ENCODE peak calls at places on chromosomes 7 and 10, in seven cellular contexts. A is endothelial cell of umbilical vein, S is breast epithelium, F is transverse colon, U is body of pancreas, P is A549, C is tibial nerve. I is an unnamed sample.

GRCh38 chr10:6115411-6115800 is 26.6 kb downstream of the RBM17 start:
- DNase-seq in A (no peak), S (no peak), F (no peak), U (no peak), P (no peak), C (no peak), I (no peak)

GRCh38 chr7:70417061-70417655 is 714.8 kb upstream of the GALNT17 start:
- DNase-seq in A (no peak), S (no peak), F (no peak), U (no peak), P (no peak), C (no peak), I (no peak)

GRCh38 chr7:55155351-55156117 is 136.7 kb downstream of the EGFR start:
- DNase-seq in A (no peak), S (no peak), F (no peak), U (no peak), P (no peak), C (no peak), I (no peak)

GRCh38 chr7:121187676-121188075 is 141.1 kb upstream of the WNT16 start:
- DNase-seq in A (no peak), S (no peak), F (no peak), U (no peak), P (no peak), C (no peak), I (no peak)

GRCh38 chr10:95697429-95697828 is 3.7 kb upstream of the TCTN3 start:
- DNase-seq in A (no peak), S (no peak), F (no peak), U (no peak), P (no peak), C (peak), I (no peak)

GRCh38 chr7:64885520-64886240 is 17.4 kb upstream of the ZNF273 start:
- DNase-seq in A (no peak), S (no peak), F (no peak), U (no peak), P (no peak), C (no peak), I (no peak)

GRCh38 chr7:116571037-116571436 is 46.2 kb downstream of the CAV1 start:
- DNase-seq in A (peak), S (no peak), F (no peak), U (no peak), P (no peak), C (no peak), I (no peak)

GRCh38 chr7:22481726-22482125 is 18.3 kb downstream of the STEAP1B start:
- DNase-seq in A (peak), S (no peak), F (no peak), U (no peak), P (no peak), C (no peak), I (no peak)

GRCh38 chr7:135160858-135161653 is 9.5 kb downstream of the CYREN start:
- DNase-seq in A (peak), S (no peak), F (no peak), U (no peak), P (no peak), C (no peak), I (no peak)

GRCh38 chr10:88254091-88254490 is 329.0 kb downstream of the RNLS start:
- DNase-seq in A (peak), S (no peak), F (no peak), U (no peak), P (peak), C (no peak), I (peak)

GRCh38 chr10:42899036-42899435 is 116.4 kb downstream of the BMS1 start:
- DNase-seq in A (no peak), S (no peak), F (no peak), U (no peak), P (no peak), C (no peak), I (no peak)

GRCh38 chr7:91718071-91718470 is 162.4 kb downstream of the MTERF1 start:
- DNase-seq in A (no peak), S (no peak), F (no peak), U (no peak), P (no peak), C (no peak), I (no peak)

GRCh38 chr7:44157116-44158059 is 16.3 kb upstream of the MYL7 start:
- DNase-seq in A (no peak), S (no peak), F (no peak), U (no peak), P (no peak), C (no peak), I (no peak)

GRCh38 chr10:44576715-44577191 is 191.9 kb upstream of the CXCL12 start:
- DNase-seq in A (no peak), S (no peak), F (no peak), U (no peak), P (no peak), C (no peak), I (no peak)

GRCh38 chr7:157002819-157003421 is 7.5 kb downstream of the MNX1 start:
- DNase-seq in A (no peak), S (no peak), F (no peak), U (no peak), P (no peak), C (no peak), I (no peak)

GRCh38 chr7:20329389-20330175 is 1.1 kb upstream of the ITGB8 start:
- DNase-seq in A (peak), S (peak), F (peak), U (peak), P (peak), C (peak), I (peak)

GRCh38 chr10:119896061-119896655 is 3.6 kb downstream of the SEC23IP start:
- DNase-seq in A (no peak), S (no peak), F (no peak), U (peak), P (no peak), C (peak), I (no peak)

GRCh38 chr10:119897366-119897765 is 4.8 kb downstream of the SEC23IP start:
- DNase-seq in A (no peak), S (no peak), F (no peak), U (no peak), P (no peak), C (no peak), I (no peak)

GRCh38 chr10:119893845-119894427 is 1.4 kb downstream of the SEC23IP start:
- DNase-seq in A (no peak), S (no peak), F (no peak), U (no peak), P (no peak), C (no peak), I (no peak)

GRCh38 chr10:119896937-119897336 is 4.4 kb downstream of the SEC23IP start:
- DNase-seq in A (no peak), S (no peak), F (peak), U (peak), P (no peak), C (peak), I (no peak)

DNA sequence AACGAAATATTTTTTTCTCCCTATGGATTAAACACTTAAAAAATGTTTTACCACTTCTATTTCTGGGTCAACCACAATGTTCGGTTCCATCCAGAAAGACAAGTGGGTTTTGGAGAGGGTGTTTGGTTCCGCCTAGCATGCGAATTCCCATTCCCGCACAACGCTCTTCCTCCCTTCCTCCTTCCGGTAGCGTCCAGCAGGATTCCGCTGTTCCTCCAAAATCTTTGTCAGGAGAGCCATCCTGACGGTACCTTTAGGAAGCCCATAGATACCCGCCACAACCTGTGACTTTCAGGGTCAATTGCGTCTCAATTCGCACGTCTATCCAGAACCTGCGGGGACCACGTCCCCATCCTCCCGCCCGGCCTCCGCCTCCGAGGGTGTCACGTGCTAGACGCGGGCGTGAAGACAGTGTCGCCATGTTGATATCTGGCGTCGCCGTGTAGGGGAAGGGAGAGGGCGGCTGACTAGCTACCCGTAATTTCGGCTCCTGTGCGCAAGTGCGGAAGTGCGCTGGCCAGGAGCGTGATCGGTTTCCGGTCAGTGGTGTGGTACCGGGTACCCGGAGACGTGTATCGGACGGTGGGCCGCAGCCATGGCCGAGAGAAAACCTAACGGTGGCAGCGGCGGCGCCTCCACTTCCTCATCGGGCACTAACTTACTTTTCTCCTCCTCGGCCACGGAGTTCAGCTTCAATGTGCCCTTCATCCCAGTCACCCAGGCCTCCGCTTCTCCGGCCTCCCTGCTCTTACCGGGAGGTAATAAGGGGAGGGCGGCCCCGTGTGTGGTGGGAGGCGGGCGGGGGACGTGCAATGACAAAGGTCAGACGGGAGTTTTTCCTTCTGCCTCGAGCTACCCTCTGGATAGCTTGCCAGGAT is at the start of gene SEC23IP:
- DNase-seq in A (peak), S (peak), F (peak), U (peak), P (peak), C (peak), I (peak)
- TF ChIP-seq POLR2A in A (peak), S (peak), F (peak), U (peak), P (peak), C (peak), I (peak)

GRCh38 chr7:106276513-106276912 is 8.3 kb downstream of the NAMPT start:
- DNase-seq in A (no peak), S (no peak), F (no peak), U (no peak), P (no peak), C (no peak), I (no peak)
- TF ChIP-seq POLR2A in A (no peak), S (no peak), F (no peak), U (no peak), P (no peak), C (no peak), I (no peak)

DNA sequence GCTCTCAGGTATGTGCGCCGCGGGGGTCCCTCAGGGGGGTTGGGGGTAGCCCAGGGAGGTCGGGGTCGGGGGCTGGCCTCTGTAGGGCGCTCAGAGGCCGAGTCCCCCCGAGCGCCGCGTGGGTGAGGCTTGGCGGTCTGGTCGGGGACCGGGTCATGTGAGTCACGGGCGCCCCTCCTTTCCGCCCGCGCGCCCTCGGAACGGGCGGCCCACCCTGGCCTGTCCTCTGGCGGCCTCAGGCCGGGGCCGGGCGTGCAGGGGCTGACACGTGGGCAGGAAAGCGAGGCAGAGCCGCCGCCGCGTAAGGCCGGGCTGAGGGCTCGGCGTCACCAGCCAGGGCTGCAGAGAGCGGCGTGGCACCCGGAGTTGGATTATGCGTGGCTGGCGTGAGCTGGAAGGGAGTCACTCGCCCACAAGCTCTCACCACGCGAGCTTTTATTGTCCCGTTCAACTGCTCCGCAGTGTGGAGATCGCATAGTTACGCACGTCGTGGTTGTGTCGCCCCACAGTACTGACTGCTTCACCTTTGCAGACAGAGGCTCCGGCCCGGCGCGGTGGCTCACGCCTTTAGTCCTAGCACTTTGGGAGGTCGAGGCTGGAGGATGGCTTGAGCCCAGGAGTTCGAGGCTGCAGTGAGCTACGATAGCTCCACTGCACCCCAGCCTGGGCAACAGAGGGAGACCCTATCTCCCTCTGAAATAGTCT is 387 bp downstream of the SHLD2 start:
- DNase-seq in A (peak), S (peak), F (peak), U (peak), P (peak), C (peak), I (peak)
- TF ChIP-seq POLR2A in A (peak), S (no peak), F (peak), U (peak), P (peak), C (peak), I (peak)

GRCh38 chr7:945556-946255 is 8.8 kb downstream of the ADAP1 start:
- DNase-seq in A (no peak), S (peak), F (peak), U (peak), P (no peak), C (no peak), I (no peak)
- TF ChIP-seq POLR2A in A (no peak), S (no peak), F (peak), U (peak), P (no peak), C (no peak), I (no peak)

DNA sequence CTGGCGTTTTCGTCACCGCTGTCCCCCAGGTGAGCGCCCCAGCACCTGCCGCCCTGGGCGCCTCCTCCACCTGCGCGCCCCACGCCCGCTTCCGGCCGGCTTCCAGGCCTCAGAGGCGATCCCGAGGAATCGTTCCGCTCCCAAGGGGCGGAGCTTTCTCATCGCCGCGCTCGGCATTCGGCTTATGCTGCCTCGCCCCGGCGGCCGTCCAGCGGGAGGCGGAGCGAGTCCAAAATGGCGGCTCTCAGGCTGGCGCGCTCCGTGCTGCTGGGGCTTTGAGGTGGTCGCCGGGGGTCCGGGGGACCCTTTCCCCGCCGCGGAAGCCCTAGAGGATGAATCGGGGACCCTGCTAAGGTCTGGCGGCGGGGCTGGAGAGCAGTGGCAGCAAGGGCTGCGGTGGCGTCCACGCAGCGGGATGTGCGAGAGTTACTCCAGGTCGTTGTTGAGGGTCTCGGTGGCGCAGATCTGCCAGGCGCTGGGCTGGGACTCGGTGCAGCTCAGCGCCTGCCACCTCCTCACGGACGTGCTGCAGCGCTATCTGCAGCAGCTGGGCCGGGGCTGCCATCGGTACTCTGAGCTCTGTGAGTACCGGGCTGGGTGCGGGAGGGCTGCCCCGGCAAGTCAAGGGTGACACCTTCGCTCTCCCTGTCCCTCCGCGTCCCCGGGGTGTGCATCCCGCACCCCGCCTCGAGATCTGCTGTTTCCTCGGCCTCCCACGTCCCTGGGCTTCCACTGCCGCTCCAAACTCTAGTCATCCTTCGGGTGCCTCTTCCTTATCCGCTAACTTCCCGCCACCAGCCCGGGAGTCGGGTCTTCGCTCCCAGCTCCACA is at the start of gene TAF3:
- DNase-seq in A (peak), S (peak), F (peak), U (peak), P (peak), C (peak), I (peak)
- TF ChIP-seq POLR2A in A (peak), S (no peak), F (peak), U (peak), P (peak), C (peak), I (peak)

DNA sequence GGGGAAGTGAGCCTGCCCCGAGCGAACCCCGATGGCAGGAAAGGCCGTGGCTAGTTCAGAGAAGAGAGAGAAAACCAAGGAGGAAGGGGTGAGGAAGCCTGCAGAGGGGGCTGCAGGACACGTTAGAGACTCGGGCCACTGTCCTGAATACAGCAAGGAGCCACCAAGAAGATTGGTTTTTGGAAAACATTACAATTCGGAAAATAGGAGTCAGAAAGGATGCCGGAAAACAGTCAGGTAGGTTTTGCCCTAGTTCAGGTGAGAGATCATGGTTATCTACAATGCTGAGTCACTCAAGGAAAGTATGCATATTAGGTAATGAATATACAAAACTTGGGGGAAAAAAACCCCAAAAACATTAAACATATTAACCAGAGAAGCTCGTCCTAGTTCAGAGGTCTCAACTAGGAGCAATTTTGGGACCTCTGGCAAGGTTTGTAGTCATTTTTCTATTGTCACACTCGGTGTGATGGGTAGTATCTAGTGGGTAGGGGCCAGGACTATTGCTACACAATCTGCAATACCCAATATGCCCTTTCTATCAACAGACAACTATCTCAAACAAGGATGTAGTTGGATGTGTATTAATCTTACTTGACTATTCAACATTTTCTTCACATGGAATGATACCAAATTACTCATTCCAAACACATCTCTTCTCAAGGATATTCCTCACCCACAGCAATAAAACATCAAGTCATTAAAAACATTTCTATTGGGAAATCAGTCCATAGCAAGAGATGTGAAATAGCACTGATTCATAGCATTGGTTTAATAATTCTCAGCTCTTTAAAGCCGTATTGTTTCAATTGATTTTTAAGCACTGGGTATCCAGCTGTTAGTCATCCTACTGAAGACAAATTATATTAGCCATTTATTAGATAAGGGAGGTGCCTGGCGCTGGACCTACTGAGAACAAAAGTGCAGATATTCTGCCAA is 74.4 kb upstream of the RSU1 start:
- DNase-seq in A (peak), S (no peak), F (peak), U (peak), P (no peak), C (peak), I (no peak)
- TF ChIP-seq POLR2A in A (peak), S (no peak), F (no peak), U (peak), P (no peak), C (peak), I (peak)

GRCh38 chr10:75233444-75234016 is 2.2 kb downstream of the COMTD1 start:
- DNase-seq in A (no peak), S (no peak), F (no peak), U (peak), P (no peak), C (no peak), I (no peak)

GRCh38 chr10:75230600-75231038 is 5.1 kb downstream of the COMTD1 start:
- DNase-seq in A (peak), S (peak), F (peak), U (peak), P (peak), C (peak), I (peak)

GRCh38 chr10:75234017-75234682 is 1.6 kb downstream of the COMTD1 start:
- DNase-seq in A (peak), S (peak), F (peak), U (peak), P (peak), C (peak), I (peak)

GRCh38 chr10:75229961-75230360 is 5.8 kb downstream of the COMTD1 start:
- DNase-seq in A (peak), S (no peak), F (no peak), U (no peak), P (no peak), C (no peak), I (no peak)

DNA sequence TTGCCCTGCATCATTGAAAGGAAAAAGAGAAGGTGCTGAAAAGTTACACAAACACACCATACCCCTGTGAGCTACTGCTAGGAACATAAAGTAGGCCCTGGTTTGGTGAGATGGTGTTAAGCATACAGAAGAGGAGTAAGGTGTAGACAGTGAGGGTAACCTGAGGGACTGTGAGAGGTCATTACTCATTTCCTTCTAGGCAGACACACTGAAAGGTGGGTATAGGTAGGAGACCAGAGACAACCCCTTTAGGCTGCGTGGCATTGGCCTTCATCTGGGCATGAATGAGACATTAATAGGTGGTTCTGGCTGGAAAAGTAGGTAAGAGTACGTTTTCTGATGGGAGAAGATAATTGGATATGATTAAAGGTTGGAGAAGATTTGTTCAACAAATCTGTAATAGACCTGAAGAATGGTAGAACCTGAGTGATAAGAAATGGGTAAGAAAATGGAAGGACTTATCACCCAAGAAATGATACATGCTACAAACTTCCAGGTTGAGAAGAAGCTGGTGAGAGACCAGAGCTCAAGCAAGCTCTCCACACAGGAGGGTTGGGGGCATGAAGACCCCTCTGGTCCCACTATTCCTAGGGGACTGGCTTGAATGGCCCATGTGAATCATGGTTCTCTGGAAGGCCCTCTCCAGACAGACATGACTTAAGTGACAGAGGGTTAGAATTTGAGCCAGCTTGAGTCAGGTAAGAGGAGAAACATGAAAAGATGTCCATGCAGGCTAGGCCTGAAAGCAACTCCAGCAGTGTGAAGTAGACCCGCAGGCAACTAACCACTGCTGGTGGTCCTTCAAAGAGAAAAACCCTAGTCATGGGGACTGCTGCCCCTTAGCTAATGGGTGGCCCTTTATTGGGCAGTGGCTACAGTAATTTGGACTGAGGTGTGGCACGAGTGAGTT is 3.8 kb downstream of the COMTD1 start:
- DNase-seq in A (no peak), S (no peak), F (no peak), U (peak), P (no peak), C (no peak), I (no peak)
- TF ChIP-seq POLR2A in A (no peak), S (no peak), F (no peak), U (no peak), P (no peak), C (no peak), I (no peak)

I was measured in H54.